ENCODE peak calls at places on chromosomes 6 and 20, in six cellular contexts. O, Y, L, S, W and X are unnamed samples.

GRCh38 chr6:12265795-12266194 is 24.4 kb upstream of the EDN1 start:
- DNase-seq in S (no peak), Y (no peak), W (no peak), L (no peak), O (no peak), X (no peak)

GRCh38 chr6:37515712-37516075 is 16.0 kb upstream of the CCDC167 start:
- DNase-seq in L (no peak), Y (no peak), O (no peak), W (no peak), S (no peak), X (no peak)

GRCh38 chr6:134317471-134318131 is at the start of gene SGK1:
- DNase-seq in L (no peak), O (peak; percentile 43), S (no peak), W (no peak), Y (peak; percentile 62), X (peak; percentile 20)

GRCh38 chr6:106446287-106446885 is 85.9 kb downstream of the CRYBG1 start:
- DNase-seq in W (peak; percentile 10), S (no peak), Y (no peak), O (no peak), L (no peak), X (peak; percentile 30)

GRCh38 chr20:1415667-1416468 is 23.0 kb upstream of the FKBP1A start:
- DNase-seq in O (peak; percentile 67), L (peak; percentile 64), S (no peak), W (peak; percentile 97), Y (peak; percentile 93), X (peak; percentile 93)

GRCh38 chr6:127458817-127459216 is 372 bp downstream of the KIAA0408 start:
- DNase-seq in L (no peak), O (peak; percentile 60), W (no peak), Y (no peak), S (no peak), X (no peak)

GRCh38 chr20:34083137-34083536 is 28.9 kb downstream of the EIF2S2 start:
- DNase-seq in S (no peak), L (peak; percentile 68), Y (no peak), W (no peak), O (peak; percentile 25), X (peak; percentile 96)

GRCh38 chr20:41696428-41696827 is 78.3 kb upstream of the CHD6 start:
- DNase-seq in L (peak; percentile 59), Y (no peak), O (peak; percentile 61), S (no peak), W (no peak), X (no peak)

GRCh38 chr6:157080986-157081391 is 242.3 kb downstream of the TMEM242 start:
- DNase-seq in Y (peak; percentile 15), O (no peak), L (no peak), S (no peak), W (no peak), X (no peak)

GRCh38 chr20:41145821-41146620 is 8.7 kb downstream of the PLCG1 start:
- DNase-seq in W (no peak), L (no peak), Y (no peak), O (no peak), S (no peak), X (no peak)

DNA sequence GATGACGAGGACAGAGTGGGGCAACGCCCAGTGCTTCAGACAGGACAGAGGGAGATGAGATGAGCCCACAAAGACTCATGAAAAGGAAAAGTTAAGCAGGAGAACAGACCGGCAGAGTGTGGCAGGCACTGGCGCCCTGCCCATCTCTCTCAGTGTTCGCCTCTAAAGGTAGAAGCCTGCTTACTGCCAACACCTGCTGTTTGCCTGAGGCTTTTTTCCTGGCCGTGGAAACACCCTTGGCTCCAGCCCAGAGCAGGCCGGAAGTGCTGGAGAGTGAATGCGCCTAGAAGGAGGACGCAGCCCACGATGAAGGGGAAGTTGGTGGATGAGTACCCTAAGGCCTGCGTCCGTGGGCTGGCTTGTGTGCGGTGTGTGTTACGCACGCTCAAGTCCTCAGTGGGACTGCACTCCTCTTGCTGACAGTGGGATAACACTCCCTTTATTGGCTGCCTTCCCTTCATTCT is 9.3 kb upstream of the FOXP4 start:
- DNase-seq in L (no peak), O (peak; percentile 41), S (no peak), Y (no peak), W (no peak), X (peak; percentile 52)
- H3K27ac ChIP-seq in L (peak overlapping the region; percentile 16), O (peak overlapping the region; percentile 86), S (no peak overlapping the region), Y (no peak overlapping the region), W (no peak overlapping the region), X (peak overlapping the region; percentile 55)

DNA sequence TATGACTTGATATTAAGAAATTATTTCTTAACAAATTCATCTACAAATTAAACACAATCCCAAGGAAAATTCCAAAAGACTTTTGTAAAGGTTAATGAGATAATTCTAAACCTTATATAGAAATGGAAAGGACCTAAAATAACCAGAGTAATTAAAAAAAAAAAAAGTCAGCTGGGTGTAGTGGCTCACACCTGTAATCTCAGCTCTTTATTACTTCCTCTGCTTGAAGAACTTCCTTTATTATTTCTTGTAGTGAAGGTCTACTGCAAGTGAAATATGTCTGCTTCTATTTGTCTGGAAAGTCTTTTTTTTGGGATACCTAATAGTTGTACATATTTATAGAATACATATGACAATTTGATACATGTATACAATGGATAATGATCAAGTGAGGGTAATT is 20.2 kb upstream of the BLCAP start:
- DNase-seq in Y (no peak), O (no peak), L (no peak), S (no peak), W (no peak), X (no peak)
- H3K27ac ChIP-seq in Y (no peak overlapping the region), O (no peak overlapping the region), L (no peak overlapping the region), S (no peak overlapping the region), W (no peak overlapping the region), X (no peak overlapping the region)

DNA sequence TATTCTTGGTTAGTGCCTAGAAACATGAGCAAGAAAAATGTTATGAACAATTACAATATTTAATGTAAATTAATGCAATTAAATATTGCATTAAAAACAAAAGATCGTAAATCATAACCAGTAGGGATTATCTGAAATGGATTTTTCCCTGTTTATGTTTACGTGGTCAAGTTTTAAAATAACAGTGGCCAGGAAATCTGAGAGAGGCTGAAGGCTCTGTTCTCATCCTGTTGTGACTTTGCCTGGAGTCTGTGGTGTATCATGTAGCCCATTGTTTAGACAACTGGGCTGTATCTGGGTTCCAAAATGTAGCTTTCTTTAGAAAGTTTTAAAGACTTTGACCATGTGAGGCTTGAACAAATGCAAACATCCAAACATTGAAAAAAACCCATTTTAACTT is 2.4 kb downstream of the MYO6 start:
- DNase-seq in Y (no peak), S (no peak), L (no peak), W (no peak), O (no peak), X (no peak)
- H3K27ac ChIP-seq in Y (no peak overlapping the region), S (no peak overlapping the region), L (no peak overlapping the region), W (no peak overlapping the region), O (peak overlapping the region; percentile 100), X (no peak overlapping the region)

GRCh38 chr20:49858076-49858565 is 45.5 kb downstream of the SLC9A8 start:
- DNase-seq in S (no peak), O (no peak), L (no peak), W (no peak), Y (no peak), X (no peak)
- H3K27ac ChIP-seq in S (no peak overlapping the region), O (no peak overlapping the region), L (no peak overlapping the region), W (no peak overlapping the region), Y (no peak overlapping the region), X (no peak overlapping the region)

DNA sequence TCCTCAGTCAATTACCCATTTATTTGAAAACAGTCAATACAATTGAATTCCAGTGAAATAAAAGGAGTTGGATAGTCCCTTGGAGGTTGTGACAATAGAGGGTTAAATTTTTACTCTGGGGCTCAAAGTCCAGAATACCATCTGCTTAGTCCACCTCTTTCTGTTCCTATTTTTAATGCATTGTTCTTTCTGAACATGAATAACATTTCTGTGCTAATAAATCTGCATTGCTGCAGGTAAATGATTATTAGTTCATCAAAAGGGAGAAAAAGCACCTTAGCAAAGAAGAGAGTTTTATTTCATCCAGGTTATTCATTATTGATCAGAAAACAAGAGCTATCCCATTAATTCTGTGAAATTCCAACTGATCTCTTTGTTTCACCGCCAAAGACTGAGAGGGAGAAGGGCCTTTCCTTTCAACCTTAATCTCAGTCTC is 166.1 kb upstream of the OLIG3 start:
- DNase-seq in S (no peak), W (no peak), L (no peak), O (no peak), Y (no peak), X (no peak)
- H3K27ac ChIP-seq in S (no peak overlapping the region), W (peak overlapping the region; percentile 69), L (no peak overlapping the region), O (peak overlapping the region; percentile 64), Y (no peak overlapping the region), X (no peak overlapping the region)

DNA sequence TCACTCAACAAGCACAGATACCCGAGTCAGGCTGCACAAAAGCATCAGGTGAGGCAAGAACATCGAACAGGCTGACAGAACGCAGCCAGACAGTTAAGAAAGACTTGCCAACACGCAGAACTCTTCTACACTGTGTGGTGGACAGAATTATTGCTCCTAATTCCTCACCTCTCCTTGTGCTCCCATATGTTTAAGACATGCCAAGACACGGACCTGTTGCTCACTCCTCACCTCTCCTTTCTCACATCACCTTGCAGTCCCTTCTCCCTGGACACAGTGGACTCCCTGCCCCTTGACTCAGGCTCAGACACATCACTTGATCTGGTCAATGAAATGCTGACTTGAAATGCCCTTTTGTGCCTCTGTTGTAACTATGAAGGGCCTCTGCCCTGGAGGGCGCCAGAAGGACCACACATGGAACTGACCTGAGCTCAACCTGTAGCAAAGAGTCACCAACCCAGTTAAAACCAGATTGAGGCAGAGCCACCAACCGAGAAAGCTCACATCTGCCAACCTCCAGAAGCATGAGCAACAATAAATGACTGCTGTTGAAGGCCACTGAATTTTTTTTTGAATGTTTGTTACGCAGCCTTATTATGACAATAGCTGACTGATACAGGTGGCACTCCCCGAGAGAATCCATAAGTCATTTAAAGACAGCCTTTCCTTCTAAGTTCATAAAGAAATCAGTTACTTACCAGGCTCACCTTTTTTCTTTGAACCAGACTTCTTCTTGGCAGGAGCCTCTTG is 24.0 kb downstream of the RRBP1 start:
- DNase-seq in Y (no peak), S (no peak), L (no peak), O (no peak), W (no peak), X (no peak)
- H3K27ac ChIP-seq in Y (no peak overlapping the region), S (no peak overlapping the region), L (no peak overlapping the region), O (no peak overlapping the region), W (no peak overlapping the region), X (no peak overlapping the region)

GRCh38 chr6:7910298-7910653 is 312 bp downstream of the TXNDC5 start:
- DNase-seq in W (no peak), L (no peak), O (no peak), S (no peak), Y (no peak), X (peak; percentile 13)
- H3K27ac ChIP-seq in W (peak overlapping the region; percentile 99), L (peak overlapping the region; percentile 77), O (peak overlapping the region; percentile 71), S (peak overlapping the region; percentile 51), Y (no peak overlapping the region), X (peak overlapping the region; percentile 76)